ENCODE peak calls at places on chromosomes 3 and 15, in four cellular contexts. One of them, this sample, is unnamed.

GRCh38 chr3:61820306-61820992 is 259.1 kb downstream of the PTPRG start:
- DNase-seq in tibial nerve: no peak
- DNase-seq in left ventricle myocardium inferior: no peak
- DNase-seq in CD4-positive, CD25-positive, alpha-beta regulatory T cell: no peak
- DNase-seq in this sample: no peak

GRCh38 chr3:33355611-33356010 is 78.4 kb downstream of the FBXL2 start:
- DNase-seq in tibial nerve: no peak
- DNase-seq in left ventricle myocardium inferior: no peak
- DNase-seq in CD4-positive, CD25-positive, alpha-beta regulatory T cell: no peak
- DNase-seq in this sample: no peak

GRCh38 chr3:53689681-53690080 is 156.5 kb downstream of the CHDH start:
- DNase-seq in tibial nerve: no peak
- DNase-seq in left ventricle myocardium inferior: no peak
- DNase-seq in CD4-positive, CD25-positive, alpha-beta regulatory T cell: no peak
- DNase-seq in this sample: no peak

GRCh38 chr15:84748274-84749110 is at the start of gene ZNF592:
- DNase-seq in tibial nerve: peak; percentile 59
- DNase-seq in left ventricle myocardium inferior: peak; percentile 89
- DNase-seq in CD4-positive, CD25-positive, alpha-beta regulatory T cell: peak; percentile 78
- DNase-seq in this sample: peak; percentile 83

GRCh38 chr3:37608061-37608702 is 253.5 kb upstream of the CTDSPL start:
- DNase-seq in tibial nerve: no peak
- DNase-seq in left ventricle myocardium inferior: no peak
- DNase-seq in CD4-positive, CD25-positive, alpha-beta regulatory T cell: no peak
- DNase-seq in this sample: no peak

GRCh38 chr3:196706313-196706712 is 5.7 kb downstream of the CEP19 start:
- DNase-seq in tibial nerve: no peak
- DNase-seq in left ventricle myocardium inferior: no peak
- DNase-seq in CD4-positive, CD25-positive, alpha-beta regulatory T cell: no peak
- DNase-seq in this sample: no peak

GRCh38 chr3:195893516-195893915 is 14.8 kb downstream of the TNK2 start:
- DNase-seq in tibial nerve: no peak
- DNase-seq in left ventricle myocardium inferior: no peak
- DNase-seq in CD4-positive, CD25-positive, alpha-beta regulatory T cell: no peak
- DNase-seq in this sample: peak; percentile 78

GRCh38 chr3:112042842-112043280 is 8.3 kb downstream of the TMPRSS7 start:
- DNase-seq in tibial nerve: no peak
- DNase-seq in left ventricle myocardium inferior: no peak
- DNase-seq in CD4-positive, CD25-positive, alpha-beta regulatory T cell: no peak
- DNase-seq in this sample: no peak

GRCh38 chr3:20066848-20067617 is 26.8 kb downstream of the KAT2B start:
- DNase-seq in tibial nerve: no peak
- DNase-seq in left ventricle myocardium inferior: peak; percentile 41
- DNase-seq in CD4-positive, CD25-positive, alpha-beta regulatory T cell: no peak
- DNase-seq in this sample: no peak

GRCh38 chr3:32045091-32045964 is 61.1 kb upstream of the GPD1L start:
- DNase-seq in tibial nerve: peak; percentile 11
- DNase-seq in left ventricle myocardium inferior: no peak
- DNase-seq in CD4-positive, CD25-positive, alpha-beta regulatory T cell: no peak
- DNase-seq in this sample: no peak

GRCh38 chr15:69930754-69931153 is 167.0 kb downstream of the TLE3 start:
- DNase-seq in tibial nerve: no peak
- DNase-seq in left ventricle myocardium inferior: no peak
- DNase-seq in CD4-positive, CD25-positive, alpha-beta regulatory T cell: no peak
- DNase-seq in this sample: no peak

GRCh38 chr3:20648921-20649381 is 462.9 kb upstream of the SGO1 start:
- DNase-seq in tibial nerve: no peak
- DNase-seq in left ventricle myocardium inferior: no peak
- DNase-seq in CD4-positive, CD25-positive, alpha-beta regulatory T cell: no peak
- DNase-seq in this sample: no peak

DNA sequence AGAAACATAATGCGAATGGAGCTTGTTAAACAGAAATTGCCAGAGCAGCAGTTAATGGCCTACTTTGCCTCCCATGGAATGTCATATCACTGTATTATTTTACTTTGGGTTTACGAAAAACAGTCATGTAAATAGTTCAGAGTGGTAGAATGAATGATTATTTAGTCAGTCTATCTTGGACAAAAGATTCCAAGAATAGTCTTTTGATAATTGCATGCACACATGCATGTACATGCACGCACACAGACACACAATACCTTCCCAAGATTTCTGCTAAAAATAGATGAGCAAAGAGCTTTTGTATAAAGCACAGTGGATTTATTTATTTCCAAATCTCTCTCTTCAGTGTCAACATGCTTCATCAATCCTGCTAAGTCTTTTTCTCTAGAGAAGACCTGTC is 800.7 kb downstream of the DIPK2A start:
- DNase-seq in tibial nerve: no peak
- DNase-seq in left ventricle myocardium inferior: no peak
- DNase-seq in CD4-positive, CD25-positive, alpha-beta regulatory T cell: no peak
- DNase-seq in this sample: no peak
- H3K27ac ChIP-seq in tibial nerve: no peak overlapping the region
- H3K27ac ChIP-seq in left ventricle myocardium inferior: no peak overlapping the region
- H3K27ac ChIP-seq in CD4-positive, CD25-positive, alpha-beta regulatory T cell: no peak overlapping the region
- H3K27ac ChIP-seq in this sample: peak overlapping the region; percentile 16

GRCh38 chr3:99925584-99925983 is 107.9 kb downstream of the CMSS1 start:
- DNase-seq in tibial nerve: peak; percentile 35
- DNase-seq in left ventricle myocardium inferior: peak; percentile 41
- DNase-seq in CD4-positive, CD25-positive, alpha-beta regulatory T cell: no peak
- DNase-seq in this sample: no peak
- H3K27ac ChIP-seq in tibial nerve: peak overlapping the region; percentile 29
- H3K27ac ChIP-seq in left ventricle myocardium inferior: peak overlapping the region; percentile 61
- H3K27ac ChIP-seq in CD4-positive, CD25-positive, alpha-beta regulatory T cell: no peak overlapping the region
- H3K27ac ChIP-seq in this sample: no peak overlapping the region

GRCh38 chr3:123935830-123936229 is 25.2 kb downstream of the CCDC14 start:
- DNase-seq in tibial nerve: no peak
- DNase-seq in left ventricle myocardium inferior: no peak
- DNase-seq in CD4-positive, CD25-positive, alpha-beta regulatory T cell: no peak
- DNase-seq in this sample: no peak

GRCh38 chr3:123936400-123936799 is 24.6 kb downstream of the CCDC14 start:
- DNase-seq in tibial nerve: no peak
- DNase-seq in left ventricle myocardium inferior: no peak
- DNase-seq in CD4-positive, CD25-positive, alpha-beta regulatory T cell: no peak
- DNase-seq in this sample: no peak

GRCh38 chr3:123929325-123929724 is 31.7 kb downstream of the CCDC14 start:
- DNase-seq in tibial nerve: no peak
- DNase-seq in left ventricle myocardium inferior: no peak
- DNase-seq in CD4-positive, CD25-positive, alpha-beta regulatory T cell: no peak
- DNase-seq in this sample: no peak

GRCh38 chr3:123930426-123930825 is 30.6 kb downstream of the CCDC14 start:
- DNase-seq in tibial nerve: no peak
- DNase-seq in left ventricle myocardium inferior: no peak
- DNase-seq in CD4-positive, CD25-positive, alpha-beta regulatory T cell: no peak
- DNase-seq in this sample: no peak

DNA sequence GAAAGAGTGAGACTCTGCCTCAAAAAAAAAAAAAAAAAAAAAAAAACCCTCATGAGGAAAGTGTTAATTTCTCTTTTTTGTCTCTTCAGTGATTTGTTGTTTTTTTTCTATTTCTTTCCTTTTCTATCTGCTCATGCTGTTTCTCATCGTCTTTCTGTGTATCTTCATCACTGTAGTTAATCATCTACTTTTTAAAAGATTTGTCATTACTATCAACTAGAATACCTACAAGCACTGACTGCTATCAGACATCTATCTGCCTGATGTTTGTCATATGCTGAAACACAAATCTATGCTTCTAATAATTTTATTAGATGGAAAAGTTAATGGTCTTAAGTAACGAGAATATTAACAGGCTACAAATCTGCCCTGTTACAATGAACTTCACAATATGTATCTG is 26.8 kb downstream of the CCDC14 start:
- DNase-seq in tibial nerve: no peak
- DNase-seq in left ventricle myocardium inferior: no peak
- DNase-seq in CD4-positive, CD25-positive, alpha-beta regulatory T cell: no peak
- DNase-seq in this sample: no peak
- H3K27ac ChIP-seq in tibial nerve: no peak overlapping the region
- H3K27ac ChIP-seq in left ventricle myocardium inferior: no peak overlapping the region
- H3K27ac ChIP-seq in CD4-positive, CD25-positive, alpha-beta regulatory T cell: no peak overlapping the region
- H3K27ac ChIP-seq in this sample: no peak overlapping the region

DNA sequence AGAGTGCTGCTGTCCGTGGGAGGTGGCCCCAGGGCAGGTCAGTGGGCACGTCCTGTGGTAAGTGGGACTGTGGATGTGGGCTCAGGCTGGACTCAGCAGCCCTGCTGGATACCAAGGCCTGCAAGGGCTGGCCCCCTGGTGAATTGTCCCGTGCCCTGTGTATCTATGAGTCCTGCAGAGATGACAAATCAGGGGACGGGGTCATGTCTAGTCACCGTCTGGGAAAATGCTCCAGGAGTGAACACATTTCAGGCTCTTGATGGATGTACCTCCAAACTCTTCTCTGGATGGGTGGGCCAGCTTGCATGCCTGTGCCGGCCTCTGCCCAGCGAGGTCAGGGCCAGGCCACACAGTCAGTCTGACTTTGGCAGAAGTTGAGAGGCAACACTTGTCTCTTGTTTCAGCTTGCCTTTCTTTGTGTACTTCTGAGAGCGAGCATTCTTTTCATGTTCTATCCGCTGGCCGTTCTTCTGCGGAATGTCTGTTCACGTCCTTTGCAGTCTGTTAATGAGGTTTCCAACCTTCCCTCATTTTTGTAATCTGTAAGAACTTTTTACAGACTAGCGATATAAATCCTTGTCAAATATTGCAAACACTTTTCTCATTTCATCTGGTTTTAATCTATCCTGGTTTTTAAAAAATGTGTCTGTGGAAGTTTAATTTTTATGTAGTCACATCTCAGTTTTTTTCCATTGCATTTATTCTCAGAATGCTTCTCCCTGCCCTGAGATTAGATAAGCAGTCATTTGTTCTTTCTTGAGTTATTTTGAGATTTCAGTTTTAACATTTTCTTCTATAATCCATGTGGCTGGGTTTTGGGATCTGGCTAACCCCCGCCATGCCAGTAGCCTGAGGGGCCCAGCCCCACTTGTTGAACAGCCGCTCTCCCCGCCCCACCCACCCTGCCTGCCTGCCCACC is 11.3 kb upstream of the STAB1 start:
- DNase-seq in tibial nerve: no peak
- DNase-seq in left ventricle myocardium inferior: no peak
- DNase-seq in CD4-positive, CD25-positive, alpha-beta regulatory T cell: no peak
- DNase-seq in this sample: no peak
- H3K27ac ChIP-seq in tibial nerve: peak overlapping the region; percentile 86
- H3K27ac ChIP-seq in left ventricle myocardium inferior: peak overlapping the region; percentile 85
- H3K27ac ChIP-seq in CD4-positive, CD25-positive, alpha-beta regulatory T cell: no peak overlapping the region
- H3K27ac ChIP-seq in this sample: peak overlapping the region; percentile 49

GRCh38 chr3:127699946-127700300 is 27.2 kb downstream of the ABTB1 start:
- DNase-seq in tibial nerve: no peak
- DNase-seq in left ventricle myocardium inferior: no peak
- DNase-seq in CD4-positive, CD25-positive, alpha-beta regulatory T cell: no peak
- DNase-seq in this sample: no peak
- H3K27ac ChIP-seq in tibial nerve: no peak overlapping the region
- H3K27ac ChIP-seq in left ventricle myocardium inferior: peak overlapping the region; percentile 96
- H3K27ac ChIP-seq in CD4-positive, CD25-positive, alpha-beta regulatory T cell: no peak overlapping the region
- H3K27ac ChIP-seq in this sample: no peak overlapping the region